ENCODE peak calls at places on chromosomes 5 and 9, in ten cellular contexts. H is small intestine; P is right atrium auricular region; M is nephron progenitor cell; I is breast epithelium; A is stimulated activated CD8-positive, alpha-beta memory T cell treated with anti-CD3 and anti-CD28 coated beads, Interleukin-7, amount 100 ng/mL, for 24 hours; E is PC-9; B is tibial nerve; D is NCI-H1092 treated with DMSO at 0.1 percent for 48 hours; L is astrocyte of the spinal cord. Z is an unnamed sample.

GRCh38 chr5:146032911-146033310 is 72.5 kb downstream of the PLAC8L1 start:
- DNase-seq in H (no peak), P (no peak), M (no peak), I (no peak), A (no peak), E (no peak), B (no peak), D (no peak), L (no peak), Z (peak; percentile 50)

GRCh38 chr5:17448877-17449276 is 49.2 kb upstream of the TAF11L2 start:
- DNase-seq in H (no peak), P (no peak), M (no peak), I (no peak), A (no peak), E (no peak), B (no peak), D (no peak), L (no peak), Z (peak; percentile 21)

GRCh38 chr5:167730121-167730520 is 561.3 kb upstream of the WWC1 start:
- DNase-seq in H (no peak), P (no peak), M (no peak), I (no peak), A (no peak), E (no peak), B (no peak), D (no peak), L (peak; percentile 96), Z (peak; percentile 81)

GRCh38 chr5:42250-42649 is 49.7 kb upstream of the PLEKHG4B start:
- DNase-seq in H (no peak), P (no peak), M (peak; percentile 50), I (no peak), A (no peak), E (peak; percentile 63), B (no peak), D (no peak), L (peak; percentile 10), Z (peak; percentile 6)

GRCh38 chr5:140672455-140673186 is 755 bp downstream of the DND1 start:
- DNase-seq in H (no peak), P (no peak), M (peak; percentile 41), I (no peak), A (no peak), E (no peak), B (no peak), D (no peak), L (no peak), Z (peak; percentile 9)

GRCh38 chr9:118596374-118597015 is 772.7 kb downstream of the BRINP1 start:
- DNase-seq in H (no peak), P (no peak), M (no peak), I (no peak), A (no peak), E (no peak), B (no peak), D (no peak), L (no peak), Z (peak; percentile 54)

GRCh38 chr5:136729901-136730355 is 364.6 kb upstream of the TRPC7 start:
- DNase-seq in H (no peak), P (no peak), M (no peak), I (no peak), A (no peak), E (peak; percentile 35), B (no peak), D (no peak), L (peak; percentile 89), Z (peak; percentile 96)

GRCh38 chr5:59838989-59839388 is 54.5 kb downstream of the PDE4D start:
- DNase-seq in H (no peak), P (no peak), M (no peak), I (no peak), A (no peak), E (no peak), B (no peak), D (no peak), L (no peak), Z (no peak)

GRCh38 chr5:150541895-150542294 is 34.0 kb downstream of the NDST1 start:
- DNase-seq in H (peak; percentile 96), P (no peak), M (no peak), I (no peak), A (no peak), E (no peak), B (no peak), D (no peak), L (no peak), Z (no peak)

GRCh38 chr9:105053209-105053652 is 125.3 kb upstream of the ABCA1 start:
- DNase-seq in H (no peak), P (no peak), M (no peak), I (no peak), A (no peak), E (no peak), B (peak; percentile 16), D (no peak), L (peak; percentile 76), Z (peak; percentile 81)

GRCh38 chr9:86424246-86424891 is 70.2 kb upstream of the TUT7 start:
- DNase-seq in H (no peak), P (no peak), M (no peak), I (peak; percentile 35), A (no peak), E (no peak), B (no peak), D (no peak), L (peak; percentile 4), Z (no peak)

GRCh38 chr9:114289571-114290481 is 33.1 kb upstream of the ORM1 start:
- DNase-seq in H (no peak), P (no peak), M (no peak), I (no peak), A (no peak), E (no peak), B (no peak), D (no peak), L (no peak), Z (no peak)

GRCh38 chr9:129031514-129031913 is 3.4 kb upstream of the SH3GLB2 start:
- DNase-seq in H (no peak), P (no peak), M (no peak), I (no peak), A (no peak), E (no peak), B (no peak), D (no peak), L (no peak), Z (no peak)

GRCh38 chr5:76785493-76785892 is 33.3 kb upstream of the F2RL1 start:
- DNase-seq in H (peak; percentile 98), P (no peak), M (no peak), I (no peak), A (no peak), E (peak; percentile 76), B (no peak), D (no peak), L (peak; percentile 67), Z (no peak)

GRCh38 chr9:133693703-133694529 is 44.2 kb downstream of the SARDH start:
- DNase-seq in H (no peak), P (no peak), M (no peak), I (no peak), A (no peak), E (no peak), B (no peak), D (no peak), L (no peak), Z (no peak)

GRCh38 chr9:126853667-126854066 is 6.8 kb upstream of the ZBTB34 start:
- DNase-seq in H (no peak), P (no peak), M (no peak), I (no peak), A (no peak), E (no peak), B (no peak), D (no peak), L (peak; percentile 28), Z (peak; percentile 51)

Z was measured in fibroblast of lung.